ENCODE peak calls at places on chromosomes 12 and 14, in five cellular contexts. S, K, U, D and W are unnamed samples.

GRCh38 chr12:13171921-13172859 is 24.3 kb upstream of the EMP1 start:
- DNase-seq in S (no peak), K (no peak), U (no peak), D (peak), W (no peak)

GRCh38 chr12:46214668-46215429 is 54.0 kb downstream of the SLC38A1 start:
- DNase-seq in S (no peak), K (no peak), U (no peak), D (no peak), W (no peak)

GRCh38 chr12:1811281-1811947 is 9.0 kb upstream of the LRTM2 start:
- DNase-seq in S (no peak), K (no peak), U (peak), D (no peak), W (no peak)

GRCh38 chr12:123952037-123952436 is 20.6 kb downstream of the CCDC92 start:
- DNase-seq in S (no peak), K (no peak), U (no peak), D (no peak), W (no peak)

GRCh38 chr14:81247271-81247766 is 26.6 kb upstream of the GTF2A1 start:
- DNase-seq in S (no peak), K (no peak), U (no peak), D (no peak), W (no peak)

GRCh38 chr14:88628452-88628851 is 65.6 kb downstream of the ZC3H14 start:
- DNase-seq in S (no peak), K (no peak), U (no peak), D (no peak), W (no peak)

GRCh38 chr14:93347850-93348249 is 868 bp downstream of the COX8C start:
- DNase-seq in S (no peak), K (no peak), U (no peak), D (no peak), W (no peak)

GRCh38 chr14:64541261-64541970 is 875 bp downstream of the HSPA2 start:
- DNase-seq in S (no peak), K (no peak), U (no peak), D (peak), W (no peak)

GRCh38 chr12:82838123-82838522 is 151.4 kb downstream of the TMTC2 start:
- DNase-seq in S (no peak), K (no peak), U (no peak), D (no peak), W (no peak)

GRCh38 chr12:28424965-28425364 is 234.7 kb downstream of the CCDC91 start:
- DNase-seq in S (no peak), K (no peak), U (peak), D (no peak), W (no peak)

GRCh38 chr12:1562813-1563412 is 31.5 kb downstream of the FBXL14 start:
- DNase-seq in S (no peak), K (no peak), U (no peak), D (no peak), W (no peak)

GRCh38 chr12:50263832-50264231 is 19.5 kb downstream of the LIMA1 start:
- DNase-seq in S (no peak), K (no peak), U (no peak), D (no peak), W (no peak)

GRCh38 chr12:16670456-16671050 is 64.6 kb upstream of the LMO3 start:
- DNase-seq in S (no peak), K (no peak), U (peak), D (no peak), W (no peak)

GRCh38 chr14:68666206-68666730 is 126.6 kb downstream of the ZFP36L1 start:
- DNase-seq in S (no peak), K (no peak), U (no peak), D (peak), W (no peak)

GRCh38 chr12:56488041-56488955 is at the start of gene GLS2:
- DNase-seq in S (peak), K (peak), U (peak), D (peak), W (peak)

GRCh38 chr12:120856980-120857379 is 47.2 kb downstream of the SPPL3 start:
- DNase-seq in S (no peak), K (no peak), U (no peak), D (no peak), W (no peak)

GRCh38 chr12:113980537-113981337 is 14.6 kb upstream of the RBM19 start:
- DNase-seq in S (peak), K (peak), U (peak), D (peak), W (peak)

GRCh38 chr12:39692258-39692853 is 72.8 kb upstream of the ABCD2 start:
- DNase-seq in S (no peak), K (no peak), U (peak), D (no peak), W (no peak)
- TF ChIP-seq CTCF in S (no peak), K (no peak), U (no peak), D (no peak), W (peak)

GRCh38 chr14:35205737-35206136 is 83.4 kb downstream of the PRORP start:
- DNase-seq in S (no peak), K (no peak), U (no peak), D (no peak), W (no peak)
- TF ChIP-seq CTCF in S (no peak), K (no peak), U (no peak), D (no peak), W (no peak)

GRCh38 chr14:76461886-76462285 is 85.9 kb downstream of the ESRRB start:
- DNase-seq in S (no peak), K (no peak), U (no peak), D (no peak), W (no peak)

GRCh38 chr14:76456891-76457586 is 81.1 kb downstream of the ESRRB start:
- DNase-seq in S (no peak), K (no peak), U (no peak), D (no peak), W (no peak)

GRCh38 chr14:76450476-76450875 is 74.5 kb downstream of the ESRRB start:
- DNase-seq in S (no peak), K (no peak), U (no peak), D (no peak), W (no peak)

GRCh38 chr14:76456200-76456599 is 80.3 kb downstream of the ESRRB start:
- DNase-seq in S (no peak), K (no peak), U (peak), D (peak), W (peak)
- TF ChIP-seq CTCF in S (peak), K (peak), U (peak), D (peak), W (peak)

DNA sequence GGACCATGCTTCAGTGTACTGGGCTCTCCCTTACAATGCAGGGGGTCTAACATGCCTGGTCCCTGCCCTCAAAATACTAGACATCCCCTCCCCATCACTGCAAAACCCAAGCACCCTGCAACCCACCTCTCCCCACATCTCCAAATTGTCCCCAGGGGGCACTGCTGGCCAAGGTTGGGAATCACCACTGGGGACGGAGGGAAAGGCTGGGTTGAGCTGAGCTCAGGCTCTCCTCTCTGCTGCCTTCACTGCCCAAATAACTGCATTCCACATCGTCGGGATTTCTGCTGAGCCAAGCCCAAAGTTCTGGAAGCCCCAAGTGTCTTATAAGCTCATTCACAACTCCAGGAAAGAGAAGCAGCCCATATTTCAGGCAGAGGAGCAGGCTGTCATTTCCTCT is 69.6 kb downstream of the NT5DC3 start:
- DNase-seq in S (peak), K (no peak), U (peak), D (peak), W (peak)
- TF ChIP-seq CTCF in S (peak), K (peak), U (peak), D (peak), W (peak)

DNA sequence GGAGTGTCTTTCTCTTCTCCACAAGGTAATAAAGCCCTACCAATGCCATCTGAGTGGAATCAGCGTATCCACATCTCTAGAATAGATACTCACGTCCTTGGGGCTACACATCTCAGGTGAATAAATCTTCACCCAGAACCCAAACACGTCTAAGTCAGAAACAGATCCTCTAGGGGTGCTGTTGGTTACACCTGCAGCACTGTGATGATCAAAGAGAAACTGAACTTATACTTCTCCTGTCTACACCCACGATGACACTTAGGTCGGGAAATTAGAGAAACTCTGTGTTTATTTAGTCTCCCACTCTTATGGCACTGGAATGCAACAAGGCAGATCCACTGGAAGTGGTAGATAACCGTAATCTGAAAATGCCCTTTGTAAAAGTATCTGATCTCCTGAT is 46.2 kb downstream of the WIF1 start:
- DNase-seq in S (no peak), K (no peak), U (no peak), D (no peak), W (no peak)
- TF ChIP-seq CTCF in S (no peak), K (no peak), U (no peak), D (no peak), W (no peak)